ENCODE peak calls at places on chromosomes 6 and 20, in six cellular contexts. One of them, this sample, is unnamed.

GRCh38 chr20:33602826-33603590 is 59.1 kb upstream of the C20orf144 start:
- DNase-seq in mesendoderm: no peak
- DNase-seq in H9: no peak
- DNase-seq in IMR-90: peak; percentile 50
- DNase-seq in H1: no peak
- DNase-seq in neuronal stem cell: no peak
- DNase-seq in this sample: peak; percentile 10

GRCh38 chr6:16851044-16851540 is 89.8 kb upstream of the ATXN1 start:
- DNase-seq in neuronal stem cell: no peak
- DNase-seq in IMR-90: no peak
- DNase-seq in H1: no peak
- DNase-seq in H9: no peak
- DNase-seq in mesendoderm: no peak
- DNase-seq in this sample: no peak

GRCh38 chr20:41956316-41957050 is 338.3 kb upstream of the CHD6 start:
- DNase-seq in mesendoderm: peak; percentile 67
- DNase-seq in H1: peak; percentile 3
- DNase-seq in IMR-90: no peak
- DNase-seq in neuronal stem cell: peak; percentile 6
- DNase-seq in H9: peak; percentile 39
- DNase-seq in this sample: no peak

GRCh38 chr6:73058736-73059135 is 166.6 kb downstream of the KHDC1L start:
- DNase-seq in neuronal stem cell: no peak
- DNase-seq in H9: no peak
- DNase-seq in mesendoderm: no peak
- DNase-seq in IMR-90: no peak
- DNase-seq in H1: no peak
- DNase-seq in this sample: no peak

GRCh38 chr6:24205020-24205492 is 79.0 kb downstream of the NRSN1 start:
- DNase-seq in H1: no peak
- DNase-seq in mesendoderm: peak; percentile 51
- DNase-seq in neuronal stem cell: peak; percentile 58
- DNase-seq in H9: no peak
- DNase-seq in IMR-90: peak; percentile 38
- DNase-seq in this sample: peak; percentile 50

GRCh38 chr20:2086177-2086979 is 15.2 kb upstream of the STK35 start:
- DNase-seq in H9: no peak
- DNase-seq in H1: no peak
- DNase-seq in mesendoderm: no peak
- DNase-seq in neuronal stem cell: no peak
- DNase-seq in IMR-90: no peak
- DNase-seq in this sample: no peak

GRCh38 chr6:124132256-124132655 is 328.6 kb downstream of the NKAIN2 start:
- DNase-seq in H1: no peak
- DNase-seq in IMR-90: no peak
- DNase-seq in H9: no peak
- DNase-seq in neuronal stem cell: no peak
- DNase-seq in mesendoderm: no peak
- DNase-seq in this sample: peak; percentile 25

GRCh38 chr6:112801681-112802080 is 454.6 kb downstream of the RFPL4B start:
- DNase-seq in IMR-90: no peak
- DNase-seq in neuronal stem cell: no peak
- DNase-seq in mesendoderm: no peak
- DNase-seq in H1: no peak
- DNase-seq in H9: no peak
- DNase-seq in this sample: peak; percentile 6

GRCh38 chr6:15606347-15606746 is 56.5 kb downstream of the DTNBP1 start:
- DNase-seq in neuronal stem cell: no peak
- DNase-seq in IMR-90: no peak
- DNase-seq in H9: no peak
- DNase-seq in H1: no peak
- DNase-seq in mesendoderm: no peak
- DNase-seq in this sample: no peak

GRCh38 chr20:21640556-21640955 is 64.9 kb upstream of the PAX1 start:
- DNase-seq in H1: peak; percentile 38
- DNase-seq in mesendoderm: peak; percentile 82
- DNase-seq in H9: peak; percentile 69
- DNase-seq in neuronal stem cell: peak; percentile 9
- DNase-seq in IMR-90: no peak
- DNase-seq in this sample: no peak

GRCh38 chr20:58312836-58313235 is 3.3 kb downstream of the RAB22A start:
- DNase-seq in H1: no peak
- DNase-seq in IMR-90: no peak
- DNase-seq in neuronal stem cell: no peak
- DNase-seq in H9: no peak
- DNase-seq in mesendoderm: no peak
- DNase-seq in this sample: no peak

GRCh38 chr6:71190809-71191208 is 97.8 kb upstream of the OGFRL1 start:
- DNase-seq in mesendoderm: no peak
- DNase-seq in neuronal stem cell: no peak
- DNase-seq in IMR-90: peak; percentile 52
- DNase-seq in H9: no peak
- DNase-seq in H1: no peak
- DNase-seq in this sample: peak; percentile 52

GRCh38 chr20:25291432-25292133 is 43.7 kb downstream of the PYGB start:
- DNase-seq in mesendoderm: no peak
- DNase-seq in IMR-90: no peak
- DNase-seq in H9: no peak
- DNase-seq in neuronal stem cell: no peak
- DNase-seq in H1: no peak
- DNase-seq in this sample: no peak

GRCh38 chr6:10030942-10031537 is 383.8 kb downstream of the TFAP2A start:
- DNase-seq in IMR-90: no peak
- DNase-seq in H9: no peak
- DNase-seq in mesendoderm: peak; percentile 62
- DNase-seq in neuronal stem cell: no peak
- DNase-seq in H1: no peak
- DNase-seq in this sample: peak; percentile 3

GRCh38 chr6:124669713-124670480 is 292.3 kb upstream of the RNF217 start:
- DNase-seq in H9: no peak
- DNase-seq in H1: no peak
- DNase-seq in IMR-90: no peak
- DNase-seq in neuronal stem cell: no peak
- DNase-seq in mesendoderm: no peak
- DNase-seq in this sample: no peak

GRCh38 chr20:41150664-41151063 is 13.3 kb downstream of the PLCG1 start:
- DNase-seq in IMR-90: peak; percentile 29
- DNase-seq in neuronal stem cell: no peak
- DNase-seq in H9: no peak
- DNase-seq in mesendoderm: peak; percentile 42
- DNase-seq in H1: no peak
- DNase-seq in this sample: no peak

GRCh38 chr20:45407067-45407745 is 883 bp upstream of the DBNDD2 start:
- DNase-seq in neuronal stem cell: peak; percentile 15
- DNase-seq in IMR-90: no peak
- DNase-seq in H1: no peak
- DNase-seq in H9: peak; percentile 52
- DNase-seq in mesendoderm: peak; percentile 63
- DNase-seq in this sample: peak; percentile 67

GRCh38 chr6:53629862-53630532 is 35.6 kb downstream of the KLHL31 start:
- DNase-seq in neuronal stem cell: no peak
- DNase-seq in H9: no peak
- DNase-seq in mesendoderm: no peak
- DNase-seq in H1: no peak
- DNase-seq in IMR-90: no peak
- DNase-seq in this sample: no peak

GRCh38 chr6:129732542-129732941 is 22.6 kb upstream of the ARHGAP18 start:
- DNase-seq in H9: no peak
- DNase-seq in H1: no peak
- DNase-seq in IMR-90: no peak
- DNase-seq in neuronal stem cell: no peak
- DNase-seq in mesendoderm: no peak
- DNase-seq in this sample: no peak

GRCh38 chr6:112690497-112691202 is 343.5 kb downstream of the RFPL4B start:
- DNase-seq in H1: no peak
- DNase-seq in IMR-90: peak; percentile 64
- DNase-seq in mesendoderm: peak; percentile 13
- DNase-seq in neuronal stem cell: no peak
- DNase-seq in H9: no peak
- DNase-seq in this sample: peak; percentile 79

GRCh38 chr20:34397096-34397495 is 34.0 kb downstream of the ITCH start:
- DNase-seq in IMR-90: peak; percentile 24
- DNase-seq in H9: no peak
- DNase-seq in mesendoderm: no peak
- DNase-seq in H1: no peak
- DNase-seq in neuronal stem cell: no peak
- DNase-seq in this sample: no peak

GRCh38 chr20:43187476-43188233 is 2.1 kb downstream of the PTPRT start:
- DNase-seq in neuronal stem cell: peak; percentile 70
- DNase-seq in IMR-90: peak; percentile 44
- DNase-seq in H1: peak; percentile 39
- DNase-seq in mesendoderm: peak; percentile 52
- DNase-seq in H9: peak; percentile 78
- DNase-seq in this sample: peak; percentile 30

GRCh38 chr6:159759645-159760044 is 2.2 kb upstream of the ACAT2 start:
- DNase-seq in neuronal stem cell: no peak
- DNase-seq in IMR-90: no peak
- DNase-seq in H9: no peak
- DNase-seq in mesendoderm: no peak
- DNase-seq in H1: no peak
- DNase-seq in this sample: no peak

GRCh38 chr20:20085071-20085470 is 32.7 kb downstream of the CFAP61 start:
- DNase-seq in mesendoderm: no peak
- DNase-seq in IMR-90: no peak
- DNase-seq in H1: no peak
- DNase-seq in H9: no peak
- DNase-seq in neuronal stem cell: no peak
- DNase-seq in this sample: no peak

GRCh38 chr20:845226-845868 is 11.8 kb downstream of the FAM110A start:
- DNase-seq in mesendoderm: peak; percentile 29
- DNase-seq in H1: no peak
- DNase-seq in neuronal stem cell: no peak
- DNase-seq in IMR-90: no peak
- DNase-seq in H9: no peak
- DNase-seq in this sample: no peak
- H3K4ac ChIP-seq in mesendoderm: no peak overlapping the region
- H3K4ac ChIP-seq in H1: no peak overlapping the region
- H3K4ac ChIP-seq in neuronal stem cell: no peak overlapping the region
- H3K4ac ChIP-seq in IMR-90: no peak overlapping the region
- H3K4ac ChIP-seq in H9: no peak overlapping the region
- H3K4ac ChIP-seq in this sample: no peak overlapping the region

GRCh38 chr20:11394145-11394833 is 523.4 kb upstream of the BTBD3 start:
- DNase-seq in neuronal stem cell: no peak
- DNase-seq in H9: no peak
- DNase-seq in IMR-90: peak; percentile 97
- DNase-seq in mesendoderm: no peak
- DNase-seq in H1: no peak
- DNase-seq in this sample: peak; percentile 54
- H2BK15ac ChIP-seq in neuronal stem cell: no peak overlapping the region
- H2BK15ac ChIP-seq in H9: no peak overlapping the region
- H2BK15ac ChIP-seq in IMR-90: peak overlapping the region; percentile 83
- H2BK15ac ChIP-seq in mesendoderm: no peak overlapping the region
- H2BK15ac ChIP-seq in H1: no peak overlapping the region
- H2BK15ac ChIP-seq in this sample: no peak overlapping the region

DNA sequence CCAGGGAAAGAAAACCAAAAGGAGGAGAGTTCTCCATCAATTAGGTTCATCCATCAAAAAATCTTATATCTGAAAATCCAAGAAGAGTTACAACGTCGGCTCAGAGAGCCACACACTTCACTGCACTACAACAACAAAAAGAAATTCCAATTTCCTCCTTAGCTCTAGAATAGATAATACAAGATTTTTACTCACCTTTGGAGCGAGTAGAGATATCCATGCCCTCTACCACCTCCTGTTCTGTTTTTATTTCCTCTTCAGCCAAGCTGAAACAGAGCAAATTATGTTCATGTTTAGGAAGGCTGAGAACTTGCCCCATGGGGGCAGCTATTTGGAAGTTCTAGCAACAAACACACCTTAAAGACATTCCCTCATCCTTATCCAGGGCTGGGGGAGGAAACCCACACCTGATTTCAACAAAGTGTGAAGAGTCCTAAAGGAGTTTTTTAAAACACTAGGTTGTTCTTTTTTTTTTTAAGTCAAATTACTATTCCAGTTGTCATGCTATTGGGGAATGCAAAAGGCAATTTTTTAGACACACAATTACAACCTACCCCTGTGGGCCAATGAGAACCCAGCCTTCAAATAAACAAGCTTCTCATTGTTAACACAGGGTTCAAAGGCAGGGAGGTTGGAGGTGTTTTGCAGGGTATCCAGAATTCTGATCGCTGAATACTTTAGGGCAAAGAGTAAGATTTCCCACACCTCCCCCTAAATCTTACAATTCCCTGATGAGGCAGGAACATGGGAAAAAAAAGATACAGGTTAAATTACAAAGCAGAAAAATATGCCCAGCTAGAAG is 8.6 kb downstream of the ZMYND8 start:
- DNase-seq in H9: no peak
- DNase-seq in neuronal stem cell: no peak
- DNase-seq in IMR-90: no peak
- DNase-seq in mesendoderm: no peak
- DNase-seq in H1: no peak
- DNase-seq in this sample: no peak
- H3K4ac ChIP-seq in H9: no peak overlapping the region
- H3K4ac ChIP-seq in neuronal stem cell: no peak overlapping the region
- H3K4ac ChIP-seq in IMR-90: peak overlapping the region; percentile 79
- H3K4ac ChIP-seq in mesendoderm: peak overlapping the region; percentile 72
- H3K4ac ChIP-seq in H1: peak overlapping the region; percentile 61
- H3K4ac ChIP-seq in this sample: peak overlapping the region; percentile 73

GRCh38 chr6:154512214-154512613 is 1.7 kb upstream of the CNKSR3 start:
- DNase-seq in mesendoderm: no peak
- DNase-seq in neuronal stem cell: no peak
- DNase-seq in IMR-90: no peak
- DNase-seq in H1: no peak
- DNase-seq in H9: no peak
- DNase-seq in this sample: no peak
- H2BK15ac ChIP-seq in mesendoderm: no peak overlapping the region
- H2BK15ac ChIP-seq in neuronal stem cell: no peak overlapping the region
- H2BK15ac ChIP-seq in IMR-90: peak overlapping the region; percentile 62
- H2BK15ac ChIP-seq in H1: no peak overlapping the region
- H2BK15ac ChIP-seq in H9: no peak overlapping the region
- H2BK15ac ChIP-seq in this sample: no peak overlapping the region

GRCh38 chr20:62020935-62021701 is 44.6 kb downstream of the TAF4 start:
- DNase-seq in IMR-90: peak; percentile 54
- DNase-seq in H9: no peak
- DNase-seq in neuronal stem cell: no peak
- DNase-seq in H1: no peak
- DNase-seq in mesendoderm: no peak
- DNase-seq in this sample: no peak
- H3K4ac ChIP-seq in IMR-90: no peak overlapping the region
- H3K4ac ChIP-seq in H9: no peak overlapping the region
- H3K4ac ChIP-seq in neuronal stem cell: no peak overlapping the region
- H3K4ac ChIP-seq in H1: no peak overlapping the region
- H3K4ac ChIP-seq in mesendoderm: no peak overlapping the region
- H3K4ac ChIP-seq in this sample: no peak overlapping the region